ENCODE peak calls at places on chromosome 18, in seven cellular contexts. A, B, N, L, Y, G and T are unnamed samples.
A peak's percentile ranks its signal among the peaks of the same experiment; 100 is the strongest.

GRCh38 chr18:79397830-79398761 is 2.4 kb downstream of the NFATC1 start:
- DNase-seq in A (no peak), B (no peak), N (no peak), L (no peak), Y (no peak), G (no peak), T (no peak)

GRCh38 chr18:31206064-31206463 is 43.4 kb upstream of the DSC1 start:
- DNase-seq in A (no peak), B (no peak), N (no peak), L (peak; percentile 38), Y (no peak), G (no peak), T (no peak)

GRCh38 chr18:9690418-9691178 is 17.5 kb upstream of the RAB31 start:
- DNase-seq in A (no peak), B (no peak), N (no peak), L (no peak), Y (no peak), G (no peak), T (peak; percentile 67)

GRCh38 chr18:79617521-79618500 is 61.8 kb upstream of the CTDP1 start:
- DNase-seq in A (no peak), B (no peak), N (no peak), L (no peak), Y (no peak), G (no peak), T (no peak)

GRCh38 chr18:14189858-14190257 is 57.6 kb upstream of the ZNF519 start:
- DNase-seq in A (peak; percentile 70), B (peak; percentile 91), N (no peak), L (peak; percentile 90), Y (no peak), G (no peak), T (no peak)

GRCh38 chr18:58176915-58177717 is 133.1 kb downstream of the NEDD4L start:
- DNase-seq in A (no peak), B (peak; percentile 70), N (no peak), L (no peak), Y (no peak), G (no peak), T (peak; percentile 95)

GRCh38 chr18:74714796-74715195 is 117.1 kb downstream of the ZNF407 start:
- DNase-seq in A (no peak), B (no peak), N (no peak), L (no peak), Y (no peak), G (no peak), T (no peak)

GRCh38 chr18:46452820-46453219 is 204.2 kb downstream of the LOXHD1 start:
- DNase-seq in A (peak; percentile 28), B (no peak), N (no peak), L (no peak), Y (no peak), G (no peak), T (peak; percentile 22)

GRCh38 chr18:74444104-74444503 is 13.0 kb downstream of the DIPK1C start:
- DNase-seq in A (no peak), B (no peak), N (no peak), L (no peak), Y (no peak), G (no peak), T (no peak)

GRCh38 chr18:34548973-34549294 is 161.2 kb upstream of the DTNA start:
- DNase-seq in A (no peak), B (no peak), N (no peak), L (no peak), Y (no peak), G (no peak), T (no peak)

GRCh38 chr18:61883547-61883946 is 9.3 kb downstream of the RNF152 start:
- DNase-seq in A (no peak), B (no peak), N (no peak), L (no peak), Y (no peak), G (no peak), T (peak; percentile 38)
- TF ChIP-seq CEBPB in A (no peak), B (no peak), N (no peak), L (no peak), Y (no peak), G (no peak), T (no peak)

GRCh38 chr18:65994294-65994693 is 243.5 kb downstream of the CDH7 start:
- DNase-seq in A (no peak), B (no peak), N (no peak), L (no peak), Y (no peak), G (no peak), T (no peak)
- TF ChIP-seq CEBPB in A (no peak), B (no peak), N (no peak), L (no peak), Y (no peak), G (no peak), T (no peak)

GRCh38 chr18:5628512-5629255 is 84.9 kb upstream of the EPB41L3 start:
- DNase-seq in A (no peak), B (peak; percentile 14), N (no peak), L (no peak), Y (no peak), G (no peak), T (peak; percentile 17)
- TF ChIP-seq CEBPB in A (no peak), B (no peak), N (no peak), L (no peak), Y (no peak), G (no peak), T (no peak)

DNA sequence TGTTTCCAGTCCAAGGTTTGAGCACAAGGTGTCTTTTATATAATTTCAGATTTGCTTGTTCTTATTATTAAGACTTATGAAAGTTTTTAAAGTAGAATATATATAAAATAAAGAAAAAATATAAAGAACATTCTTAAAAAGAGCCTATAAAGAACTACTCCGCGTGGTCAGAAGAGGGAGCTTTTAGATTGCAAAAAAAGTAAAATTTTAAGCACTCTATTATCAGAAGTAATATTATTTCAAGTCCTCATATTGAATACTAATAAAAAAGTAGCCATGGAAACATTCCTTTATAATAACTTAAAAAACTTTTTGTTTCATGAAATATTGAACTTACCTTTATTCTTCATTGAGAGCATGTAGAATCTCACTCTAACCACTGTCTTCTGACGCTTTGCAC is 51.4 kb downstream of the LINC00305 start:
- DNase-seq in A (no peak), B (no peak), N (no peak), L (no peak), Y (no peak), G (no peak), T (no peak)
- TF ChIP-seq CEBPB in A (no peak), B (no peak), N (no peak), L (no peak), Y (no peak), G (no peak), T (no peak)